ENCODE peak calls at places on chromosomes 2 and 18, in seven cellular contexts. Q is K562, V is H1, C is HepG2, A is HCT116, O is GM12878, J is SK-N-SH. R is an unnamed sample.

GRCh38 chr18:75132471-75132870 is 76.5 kb downstream of the PTGR3 start:
- DNase-seq in Q (no peak), V (no peak), C (no peak), A (no peak), O (no peak), J (no peak), R (no peak)

GRCh38 chr2:118738524-118739308 is 108.7 kb downstream of the EN1 start:
- DNase-seq in Q (peak; percentile 62), V (no peak), C (peak; percentile 6), A (peak; percentile 71), O (no peak), J (no peak), R (no peak)

GRCh38 chr2:197136452-197136851 is 174.1 kb downstream of the ANKRD44 start:
- DNase-seq in Q (no peak), V (no peak), C (no peak), A (no peak), O (no peak), J (no peak), R (no peak)

GRCh38 chr2:8822218-8822617 is 15.2 kb downstream of the KIDINS220 start:
- DNase-seq in Q (no peak), V (no peak), C (peak; percentile 20), A (no peak), O (no peak), J (no peak), R (no peak)

GRCh38 chr2:49162151-49162550 is 7.8 kb upstream of the FSHR start:
- DNase-seq in Q (no peak), V (no peak), C (no peak), A (no peak), O (no peak), J (no peak), R (no peak)

GRCh38 chr2:224930124-224930523 is 112.1 kb downstream of the DOCK10 start:
- DNase-seq in Q (no peak), V (no peak), C (no peak), A (no peak), O (no peak), J (no peak), R (no peak)

GRCh38 chr2:217669831-217670230 is 333.0 kb downstream of the TNS1 start:
- DNase-seq in Q (no peak), V (no peak), C (no peak), A (no peak), O (no peak), J (no peak), R (no peak)

GRCh38 chr2:66443977-66444855 is 9.3 kb downstream of the MEIS1 start:
- DNase-seq in Q (no peak), V (no peak), C (no peak), A (no peak), O (no peak), J (no peak), R (no peak)

GRCh38 chr2:66794571-66794970 is 359.6 kb downstream of the MEIS1 start:
- DNase-seq in Q (no peak), V (no peak), C (no peak), A (no peak), O (no peak), J (no peak), R (no peak)

GRCh38 chr2:18731661-18732060 is 142.3 kb upstream of the NT5C1B start:
- DNase-seq in Q (no peak), V (no peak), C (no peak), A (no peak), O (no peak), J (no peak), R (no peak)

GRCh38 chr2:98479959-98480524 is 35.4 kb downstream of the INPP4A start:
- DNase-seq in Q (no peak), V (no peak), C (no peak), A (no peak), O (no peak), J (peak; percentile 83), R (peak; percentile 31)

GRCh38 chr2:215613265-215613664 is 177.4 kb upstream of the FN1 start:
- DNase-seq in Q (no peak), V (no peak), C (no peak), A (no peak), O (no peak), J (no peak), R (no peak)

GRCh38 chr2:221229097-221229496 is 343.0 kb downstream of the EPHA4 start:
- DNase-seq in Q (no peak), V (no peak), C (no peak), A (no peak), O (no peak), J (no peak), R (no peak)

GRCh38 chr2:9258953-9259399 is 52.4 kb downstream of the ASAP2 start:
- DNase-seq in Q (no peak), V (no peak), C (no peak), A (no peak), O (no peak), J (no peak), R (no peak)

GRCh38 chr2:226791056-226791486 is 8.5 kb downstream of the IRS1 start:
- DNase-seq in Q (no peak), V (no peak), C (no peak), A (no peak), O (peak; percentile 30), J (no peak), R (peak; percentile 77)

GRCh38 chr2:26566081-26566375 is 75.1 kb downstream of the CIB4 start:
- DNase-seq in Q (no peak), V (no peak), C (no peak), A (no peak), O (no peak), J (no peak), R (no peak)

GRCh38 chr2:68693947-68694346 is 40.7 kb upstream of the ARHGAP25 start:
- DNase-seq in Q (no peak), V (no peak), C (no peak), A (no peak), O (no peak), J (peak; percentile 14), R (no peak)

GRCh38 chr18:697012-697411 is 15.4 kb downstream of the ENOSF1 start:
- DNase-seq in Q (no peak), V (no peak), C (no peak), A (no peak), O (no peak), J (no peak), R (no peak)

GRCh38 chr18:61589724-61590065 is 256.5 kb downstream of the CDH20 start:
- DNase-seq in Q (no peak), V (no peak), C (no peak), A (no peak), O (no peak), J (no peak), R (no peak)

GRCh38 chr2:70035344-70035844 is 51.9 kb upstream of the PCBP1 start:
- DNase-seq in Q (no peak), V (no peak), C (no peak), A (no peak), O (no peak), J (no peak), R (no peak)

GRCh38 chr2:189338119-189338518 is 103.2 kb upstream of the WDR75 start:
- DNase-seq in Q (no peak), V (no peak), C (no peak), A (no peak), O (no peak), J (no peak), R (no peak)
- TF ChIP-seq JUND in Q (no peak), V (no peak), C (no peak), A (no peak), O (no peak), J (no peak), R (no peak)

GRCh38 chr18:9860682-9861081 is 25.1 kb upstream of the TXNDC2 start:
- DNase-seq in Q (no peak), V (no peak), C (no peak), A (no peak), O (no peak), J (no peak), R (no peak)
- TF ChIP-seq JUND in Q (no peak), V (no peak), C (no peak), A (no peak), O (no peak), J (no peak), R (no peak)

DNA sequence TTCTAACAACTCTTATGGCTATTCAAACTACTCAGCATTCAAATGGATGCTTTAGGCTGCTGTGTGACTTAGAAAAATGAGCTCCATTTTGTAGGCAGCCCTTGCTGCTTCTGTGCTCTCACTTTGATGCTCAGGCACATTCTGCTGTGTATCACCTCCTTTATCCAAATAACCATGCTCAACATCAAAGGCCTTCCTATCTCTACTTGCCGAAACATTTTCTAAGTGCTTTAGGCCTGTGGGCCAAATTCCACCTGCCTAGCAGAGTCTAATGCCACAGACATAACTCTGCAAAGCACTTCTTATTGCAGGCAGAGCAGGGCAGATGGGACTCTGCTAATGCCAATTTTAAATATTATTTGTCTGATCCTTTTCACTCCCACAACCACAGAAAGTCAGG is 397.4 kb downstream of the RND3 start:
- DNase-seq in Q (no peak), V (no peak), C (peak; percentile 25), A (no peak), O (no peak), J (no peak), R (no peak)
- TF ChIP-seq JUND in Q (no peak), V (no peak), C (no peak), A (no peak), O (no peak), J (no peak), R (no peak)

GRCh38 chr2:178238144-178238521 is 43.8 kb downstream of the OSBPL6 start:
- DNase-seq in Q (no peak), V (no peak), C (no peak), A (no peak), O (no peak), J (no peak), R (no peak)
- TF ChIP-seq JUND in Q (peak; percentile 67), V (no peak), C (no peak), A (no peak), O (no peak), J (peak; percentile 50), R (no peak)

DNA sequence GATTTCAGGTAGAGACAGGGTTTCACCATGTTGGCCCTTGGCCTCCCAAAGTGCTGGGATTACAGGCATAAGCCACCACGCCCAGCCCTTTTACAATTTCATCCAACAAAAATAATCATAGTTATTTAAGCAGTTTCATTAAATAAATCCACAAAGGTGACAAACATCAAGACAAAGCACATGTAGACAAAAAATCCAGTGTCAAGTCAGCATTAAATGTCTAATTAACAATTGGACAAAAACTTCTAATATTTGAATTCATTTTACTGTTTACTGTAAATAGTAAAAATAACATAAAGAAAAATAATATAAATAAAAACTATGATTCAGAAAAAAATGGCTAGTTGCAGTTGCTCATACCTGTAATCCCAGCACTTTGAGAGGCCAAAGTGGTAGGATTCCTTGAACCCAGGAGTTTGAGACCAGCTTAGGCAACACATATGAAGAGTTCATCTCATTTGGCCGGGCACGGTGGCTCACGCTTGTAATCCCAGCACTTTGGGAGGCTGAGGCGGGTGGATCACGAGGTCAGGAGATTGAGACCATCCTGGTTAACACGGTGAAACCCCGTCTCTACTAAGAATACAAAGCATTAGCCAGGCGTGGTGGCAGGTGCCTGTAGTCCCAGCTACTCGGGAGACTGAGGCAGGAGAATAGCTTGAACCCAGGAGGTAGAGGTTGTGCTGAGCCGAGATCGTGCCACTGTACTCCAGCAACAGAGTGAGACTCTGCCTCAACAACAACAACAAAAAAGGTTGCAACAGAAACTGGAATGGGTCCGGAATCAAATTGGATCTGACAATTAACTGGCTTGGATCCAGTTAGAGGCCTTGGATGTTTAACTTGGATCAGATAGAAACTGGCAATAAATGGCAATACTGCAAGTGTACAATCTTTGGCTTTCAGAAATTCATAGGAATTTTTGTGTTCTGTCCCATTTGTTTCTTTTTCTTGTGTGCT is 56.9 kb upstream of the MAT2A start:
- DNase-seq in Q (no peak), V (no peak), C (no peak), A (no peak), O (no peak), J (no peak), R (no peak)
- TF ChIP-seq JUND in Q (no peak), V (no peak), C (no peak), A (no peak), O (no peak), J (no peak), R (no peak)

GRCh38 chr2:186523781-186524180 is 37.7 kb downstream of the ZC3H15 start:
- DNase-seq in Q (no peak), V (no peak), C (no peak), A (no peak), O (no peak), J (peak; percentile 16), R (no peak)
- TF ChIP-seq JUND in Q (no peak), V (no peak), C (no peak), A (no peak), O (no peak), J (no peak), R (no peak)